ENCODE peak calls at places on chromosomes 12 and 14, in nine cellular contexts. F is heart right ventricle, G is A549, S is kidney, C is tibial nerve, W is body of pancreas, V is HCT116, O is Peyer's patch, Z is aorta. N is an unnamed sample.

GRCh38 chr12:128365831-128366231 is 98.9 kb downstream of the TMEM132C start:
- DNase-seq in Z (peak), S (no peak), V (no peak), O (no peak), C (no peak), F (no peak), W (peak), G (no peak), N (peak)

GRCh38 chr12:19419086-19419485 is 20.2 kb upstream of the AEBP2 start:
- DNase-seq in C (no peak), Z (peak), F (no peak), W (no peak), G (no peak), S (no peak), V (no peak), O (no peak), N (no peak)

GRCh38 chr14:100234511-100234910 is 4.4 kb upstream of the YY1 start:
- DNase-seq in G (no peak), V (no peak), C (no peak), Z (no peak), S (no peak), O (no peak), F (no peak), W (no peak), N (no peak)

GRCh38 chr14:93946104-93946503 is 19.0 kb downstream of the FAM181A start:
- DNase-seq in G (no peak), S (no peak), C (no peak), O (no peak), W (no peak), F (no peak), Z (no peak), V (no peak), N (no peak)

GRCh38 chr14:54794796-54795195 is 107.8 kb downstream of the GCH1 start:
- DNase-seq in G (no peak), S (no peak), V (no peak), W (no peak), O (no peak), C (no peak), Z (no peak), F (no peak), N (no peak)

GRCh38 chr12:54006700-54007220 is 2.0 kb upstream of the HOXC8 start:
- DNase-seq in S (peak), C (no peak), Z (no peak), G (no peak), O (no peak), F (no peak), V (no peak), W (no peak), N (no peak)

GRCh38 chr14:88856786-88857366 is 32.4 kb downstream of the TTC8 start:
- DNase-seq in O (no peak), F (no peak), C (no peak), V (no peak), W (no peak), G (no peak), S (no peak), Z (no peak), N (no peak)

GRCh38 chr12:19167708-19168107 is 38.2 kb downstream of the PLEKHA5 start:
- DNase-seq in C (no peak), S (no peak), F (no peak), Z (no peak), W (no peak), V (no peak), G (no peak), O (no peak), N (no peak)

GRCh38 chr14:38971258-38971921 is 131.6 kb downstream of the SEC23A start:
- DNase-seq in W (no peak), C (no peak), S (no peak), G (no peak), V (no peak), Z (no peak), F (no peak), O (no peak), N (no peak)

GRCh38 chr14:93430319-93430801 is 379 bp upstream of the UNC79 start:
- DNase-seq in W (peak), F (no peak), S (no peak), O (no peak), G (no peak), Z (no peak), V (no peak), C (no peak), N (peak)

GRCh38 chr14:68548194-68549056 is 244.4 kb downstream of the ZFP36L1 start:
- DNase-seq in C (peak), F (peak), Z (peak), O (peak), W (peak), V (peak), S (peak), G (peak), N (peak)

GRCh38 chr12:40515041-40515825 is 177.0 kb upstream of the CNTN1 start:
- DNase-seq in Z (no peak), O (no peak), W (no peak), V (no peak), F (no peak), G (no peak), S (no peak), C (no peak), N (no peak)

GRCh38 chr14:103629503-103630121 is 601 bp downstream of the KLC1 start:
- DNase-seq in C (no peak), W (peak), Z (peak), G (no peak), S (peak), F (peak), V (no peak), O (peak), N (no peak)

GRCh38 chr14:50025776-50026175 is 90.6 kb downstream of the VCPKMT start:
- DNase-seq in S (no peak), G (peak), C (no peak), F (no peak), W (no peak), O (no peak), Z (no peak), V (no peak), N (no peak)

GRCh38 chr12:11650279-11650696 is 814 bp downstream of the ETV6 start:
- DNase-seq in W (peak), C (no peak), V (no peak), Z (no peak), O (peak), F (no peak), G (no peak), S (no peak), N (no peak)

DNA sequence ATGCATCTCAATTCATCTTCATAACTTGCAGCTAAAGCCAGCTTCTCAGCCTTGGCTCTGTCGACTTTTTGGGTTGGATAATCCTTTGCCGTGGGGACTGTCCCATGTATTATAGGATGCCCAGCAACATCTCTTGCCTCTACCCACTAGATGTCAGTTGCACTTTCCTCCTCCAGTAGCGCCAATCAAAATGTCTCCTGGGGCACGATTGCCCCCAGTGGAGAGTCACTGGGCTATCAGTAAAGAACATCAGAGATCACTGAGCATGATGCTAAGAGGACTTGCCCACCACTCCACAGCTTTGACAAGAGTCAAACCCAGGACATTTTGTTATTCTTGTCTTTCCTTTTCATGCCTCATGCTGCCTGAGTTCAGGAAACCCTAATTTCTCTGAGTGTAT is 980.4 kb downstream of the VRK1 start:
- DNase-seq in F (no peak), Z (no peak), W (no peak), S (no peak), O (no peak), V (no peak), G (no peak), C (no peak), N (no peak)
- H3K27ac ChIP-seq in F (no peak), Z (no peak), W (no peak), S (no peak), O (no peak), V (no peak), G (no peak), C (no peak), N (no peak)

DNA sequence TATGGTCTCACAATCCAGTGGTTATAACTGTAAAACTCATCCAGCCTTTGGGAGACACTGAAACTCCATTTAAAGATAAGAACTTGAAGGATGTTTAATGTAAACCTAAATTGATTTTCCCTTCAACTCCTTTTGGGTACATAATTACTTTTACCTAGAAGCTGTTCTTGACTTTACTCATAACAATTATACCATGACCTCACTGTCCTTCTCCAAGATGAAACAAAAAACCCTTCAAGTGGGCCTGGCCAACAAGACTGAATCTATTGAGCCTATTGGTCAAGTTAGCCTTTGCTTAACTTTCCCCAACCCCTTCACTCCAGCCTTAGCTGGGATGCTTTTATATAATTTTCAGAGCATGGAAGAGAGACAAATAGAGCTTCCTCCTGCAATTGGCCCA is 22.5 kb downstream of the PARP2 start:
- DNase-seq in O (no peak), F (no peak), W (no peak), V (no peak), S (no peak), G (no peak), C (no peak), Z (no peak), N (no peak)
- H3K27ac ChIP-seq in O (no peak), F (no peak), W (no peak), V (no peak), S (no peak), G (no peak), C (no peak), Z (no peak), N (no peak)

DNA sequence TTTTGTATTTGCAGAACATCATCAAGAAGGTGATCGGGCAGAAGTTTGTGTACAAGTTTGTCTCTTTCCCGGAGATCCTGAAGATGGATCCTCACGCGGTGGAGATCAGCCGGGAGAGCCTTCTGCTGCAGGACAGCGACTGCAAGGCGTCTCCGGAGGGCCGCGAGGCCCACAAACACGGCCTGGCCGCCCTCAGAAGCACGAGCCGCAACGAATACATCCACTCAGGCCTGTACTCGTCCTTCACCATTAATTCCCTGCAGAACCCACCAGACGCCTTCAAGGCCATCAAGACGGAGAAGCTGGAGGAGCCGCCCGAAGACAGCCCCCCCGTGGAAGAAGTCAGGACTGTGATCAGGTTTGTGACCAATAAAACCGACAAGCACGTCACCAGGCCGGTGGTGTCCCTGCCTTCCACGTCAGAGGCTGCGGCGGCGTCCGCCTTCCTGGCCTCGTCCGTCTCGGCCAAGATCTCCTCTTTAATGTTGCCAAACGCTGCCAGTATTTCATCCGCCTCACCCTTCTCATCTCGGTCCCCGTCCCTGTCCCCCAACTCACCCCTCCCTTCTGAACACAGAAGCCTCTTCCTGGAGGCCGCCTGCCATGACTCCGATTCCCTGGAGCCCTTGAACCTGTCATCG is 52.9 kb downstream of the ELK3 start:
- DNase-seq in F (no peak), Z (no peak), C (no peak), O (no peak), V (no peak), W (no peak), G (no peak), S (no peak), N (no peak)
- H3K27ac ChIP-seq in F (no peak), Z (no peak), C (no peak), O (no peak), V (no peak), W (no peak), G (no peak), S (no peak), N (no peak)

GRCh38 chr14:34833545-34834523 is 41.3 kb downstream of the BAZ1A start:
- DNase-seq in C (no peak), O (no peak), Z (no peak), F (no peak), V (no peak), W (no peak), G (no peak), S (no peak), N (no peak)

GRCh38 chr14:34837801-34838322 is 37.3 kb downstream of the BAZ1A start:
- DNase-seq in C (no peak), F (no peak), W (no peak), O (no peak), G (peak), V (no peak), Z (no peak), S (no peak), N (no peak)

GRCh38 chr14:34835312-34835711 is 39.8 kb downstream of the BAZ1A start:
- DNase-seq in W (no peak), Z (no peak), C (no peak), F (no peak), G (no peak), S (no peak), O (no peak), V (no peak), N (no peak)
- H3K27ac ChIP-seq in W (no peak), Z (no peak), C (no peak), F (no peak), G (no peak), S (no peak), O (no peak), V (no peak), N (no peak)

N was measured in caudate nucleus.